ENCODE peak calls at places on chromosomes 11 and 22, in nine cellular contexts. J is neural crest cell, M is heart right ventricle, R is nephron progenitor cell, O is MCF 10A, I is B cell, V is adrenal gland, C is epithelial cell of esophagus, T is hepatocyte. P is an unnamed sample.

GRCh38 chr22:32080904-32081303 is 37.8 kb downstream of the SLC5A1 start:
- DNase-seq in J (no peak), M (no peak), R (no peak), O (peak; percentile 76), I (peak; percentile 30), V (peak; percentile 19), C (peak; percentile 82), T (peak; percentile 68), P (peak; percentile 62)

GRCh38 chr11:10487002-10487647 is 32.1 kb downstream of the AMPD3 start:
- DNase-seq in J (no peak), M (no peak), R (no peak), O (no peak), I (no peak), V (peak; percentile 15), C (no peak), T (no peak), P (peak; percentile 17)

GRCh38 chr11:85725510-85726258 is 39.7 kb upstream of the CCDC89 start:
- DNase-seq in J (no peak), M (no peak), R (no peak), O (peak; percentile 78), I (no peak), V (no peak), C (peak; percentile 83), T (peak; percentile 49), P (no peak)

GRCh38 chr11:68825603-68826002 is 16.1 kb downstream of the CPT1A start:
- DNase-seq in J (no peak), M (no peak), R (no peak), O (peak; percentile 59), I (peak; percentile 62), V (no peak), C (peak; percentile 39), T (peak; percentile 49), P (no peak)

GRCh38 chr11:120512727-120513435 is 1.3 kb downstream of the GRIK4 start:
- DNase-seq in J (no peak), M (no peak), R (no peak), O (no peak), I (peak; percentile 5), V (no peak), C (no peak), T (no peak), P (peak; percentile 41)

GRCh38 chr11:117315285-117316196 is 515 bp downstream of the BACE1 start:
- DNase-seq in J (no peak), M (no peak), R (peak; percentile 78), O (no peak), I (peak; percentile 46), V (peak; percentile 28), C (no peak), T (peak; percentile 17), P (peak; percentile 65)

GRCh38 chr22:45242778-45243191 is 2.1 kb upstream of the KIAA0930 start:
- DNase-seq in J (no peak), M (no peak), R (no peak), O (peak; percentile 74), I (no peak), V (no peak), C (peak; percentile 80), T (no peak), P (no peak)

GRCh38 chr11:132941024-132941646 is 591.2 kb downstream of the OPCML start:
- DNase-seq in J (peak; percentile 30), M (peak; percentile 22), R (peak; percentile 48), O (peak; percentile 20), I (no peak), V (peak; percentile 25), C (peak; percentile 35), T (peak; percentile 65), P (peak; percentile 38)

GRCh38 chr11:45872513-45873356 is 12.7 kb upstream of the MAPK8IP1 start:
- DNase-seq in J (peak; percentile 65), M (no peak), R (peak; percentile 76), O (peak; percentile 75), I (peak; percentile 58), V (peak; percentile 57), C (peak; percentile 78), T (peak; percentile 81), P (peak; percentile 66)

GRCh38 chr11:44671234-44671633 is 55.5 kb upstream of the TSPAN18 start:
- DNase-seq in J (no peak), M (no peak), R (no peak), O (no peak), I (no peak), V (no peak), C (no peak), T (no peak), P (no peak)

GRCh38 chr11:91163619-91164451 is 941.0 kb upstream of the CHORDC1 start:
- DNase-seq in J (no peak), M (no peak), R (no peak), O (peak; percentile 49), I (no peak), V (no peak), C (peak; percentile 12), T (peak; percentile 35), P (no peak)

GRCh38 chr22:24516301-24516737 is 21.2 kb downstream of the UPB1 start:
- DNase-seq in J (no peak), M (no peak), R (no peak), O (peak; percentile 56), I (no peak), V (no peak), C (peak; percentile 73), T (peak; percentile 83), P (peak; percentile 65)

GRCh38 chr11:111310723-111311122 is 12.4 kb downstream of the POU2AF3 start:
- DNase-seq in J (no peak), M (no peak), R (no peak), O (no peak), I (no peak), V (no peak), C (no peak), T (no peak), P (no peak)

GRCh38 chr22:28151241-28151640 is 232.2 kb upstream of the PITPNB start:
- DNase-seq in J (no peak), M (no peak), R (no peak), O (no peak), I (no peak), V (no peak), C (no peak), T (peak; percentile 30), P (no peak)

GRCh38 chr11:47351159-47352126 is 1.1 kb downstream of the MYBPC3 start:
- DNase-seq in J (no peak), M (peak; percentile 83), R (no peak), O (no peak), I (no peak), V (peak; percentile 65), C (no peak), T (no peak), P (no peak)

GRCh38 chr22:26566994-26567393 is 22.9 kb downstream of the TPST2 start:
- DNase-seq in J (no peak), M (no peak), R (no peak), O (no peak), I (no peak), V (no peak), C (no peak), T (no peak), P (no peak)

GRCh38 chr11:59263225-59263894 is 50.6 kb upstream of the MPEG1 start:
- DNase-seq in J (no peak), M (no peak), R (peak; percentile 12), O (peak; percentile 27), I (peak; percentile 73), V (no peak), C (peak; percentile 51), T (peak; percentile 21), P (no peak)

GRCh38 chr11:68371176-68372041 is 59.0 kb downstream of the LRP5 start:
- DNase-seq in J (no peak), M (no peak), R (no peak), O (no peak), I (peak; percentile 80), V (no peak), C (peak; percentile 16), T (peak; percentile 48), P (no peak)

GRCh38 chr11:118907051-118907748 is 18.5 kb downstream of the BCL9L start:
- DNase-seq in J (peak; percentile 91), M (peak; percentile 89), R (peak; percentile 91), O (peak; percentile 85), I (peak; percentile 89), V (peak; percentile 90), C (peak; percentile 74), T (peak; percentile 88), P (peak; percentile 89)

GRCh38 chr11:30225642-30226041 is 5.2 kb upstream of the FSHB start:
- DNase-seq in J (no peak), M (no peak), R (peak; percentile 4), O (no peak), I (no peak), V (no peak), C (no peak), T (no peak), P (no peak)

GRCh38 chr11:9736365-9736764 is 72.5 kb downstream of the SWAP70 start:
- DNase-seq in J (no peak), M (no peak), R (no peak), O (no peak), I (no peak), V (no peak), C (no peak), T (no peak), P (no peak)

GRCh38 chr11:44162662-44163061 is 67.2 kb downstream of the EXT2 start:
- DNase-seq in J (no peak), M (no peak), R (no peak), O (no peak), I (no peak), V (no peak), C (no peak), T (no peak), P (no peak)

GRCh38 chr11:120612363-120613263 is 101.1 kb downstream of the GRIK4 start:
- DNase-seq in J (no peak), M (peak; percentile 12), R (no peak), O (peak; percentile 4), I (no peak), V (no peak), C (no peak), T (peak; percentile 71), P (peak; percentile 80)

GRCh38 chr11:62054484-62055121 is 69.2 kb upstream of the INCENP start:
- DNase-seq in J (no peak), M (no peak), R (no peak), O (peak; percentile 93), I (no peak), V (no peak), C (peak; percentile 85), T (peak; percentile 63), P (no peak)
- TF ChIP-seq CTCF in J (no peak), M (peak; percentile 20), R (peak; percentile 12), O (peak; percentile 81), I (peak; percentile 9), V (peak; percentile 5), C (peak; percentile 68), T (peak; percentile 40), P (no peak)

GRCh38 chr11:113249491-113249763 is 65.0 kb upstream of the TTC12 start:
- DNase-seq in J (no peak), M (no peak), R (no peak), O (peak; percentile 13), I (no peak), V (no peak), C (no peak), T (no peak), P (no peak)
- TF ChIP-seq CTCF in J (peak; percentile 36), M (peak; percentile 12), R (no peak), O (no peak), I (no peak), V (no peak), C (no peak), T (peak; percentile 8), P (no peak)

GRCh38 chr11:23540101-23540561 is 679.9 kb upstream of the CCDC179 start:
- DNase-seq in J (peak; percentile 12), M (no peak), R (peak; percentile 36), O (peak; percentile 56), I (peak; percentile 35), V (peak; percentile 22), C (peak; percentile 46), T (peak; percentile 55), P (peak; percentile 49)
- TF ChIP-seq CTCF in J (peak; percentile 77), M (peak; percentile 56), R (peak; percentile 75), O (peak; percentile 76), I (peak; percentile 68), V (peak; percentile 50), C (peak; percentile 75), T (peak; percentile 79), P (peak; percentile 52)

GRCh38 chr11:22730319-22730718 is 63.9 kb downstream of the GAS2 start:
- DNase-seq in J (no peak), M (no peak), R (no peak), O (peak; percentile 26), I (peak; percentile 18), V (no peak), C (peak; percentile 49), T (peak; percentile 11), P (peak; percentile 4)
- TF ChIP-seq CTCF in J (peak; percentile 49), M (peak; percentile 27), R (no peak), O (peak; percentile 10), I (peak; percentile 40), V (no peak), C (peak; percentile 30), T (peak; percentile 29), P (no peak)